ENCODE peak calls at places on chromosomes 4 and X, in five cellular contexts. J, W, D, X and Q are unnamed samples.

GRCh38 chr4:68498413-68499007 is 51.2 kb downstream of the TMPRSS11E start:
- DNase-seq in W (peak), X (peak), J (peak), D (peak), Q (no peak)

GRCh38 chr4:30765022-30765421 is 44.9 kb downstream of the PCDH7 start:
- DNase-seq in D (peak), X (no peak), J (no peak), W (no peak), Q (no peak)

GRCh38 chr4:15110120-15110571 is 107.9 kb downstream of the CPEB2 start:
- DNase-seq in W (no peak), X (no peak), D (no peak), J (no peak), Q (no peak)

GRCh38 chrX:64338296-64338695 is 57.0 kb downstream of the MTMR8 start:
- DNase-seq in W (no peak), X (no peak), J (no peak), D (no peak), Q (no peak)

GRCh38 chr4:27003602-27004238 is 143.1 kb downstream of the STIM2 start:
- DNase-seq in X (no peak), W (no peak), D (no peak), J (no peak), Q (no peak)

GRCh38 chr4:8118531-8118930 is 40.1 kb downstream of the ABLIM2 start:
- DNase-seq in J (no peak), D (no peak), X (no peak), W (no peak), Q (no peak)

GRCh38 chr4:39039108-39039507 is 6.9 kb upstream of the TMEM156 start:
- DNase-seq in J (no peak), D (no peak), X (no peak), W (no peak), Q (no peak)

GRCh38 chr4:3877236-3877635 is 111.1 kb downstream of the ADRA2C start:
- DNase-seq in J (no peak), D (no peak), W (no peak), X (no peak), Q (no peak)

GRCh38 chr4:90837241-90837640 is 710.0 kb downstream of the CCSER1 start:
- DNase-seq in X (no peak), D (peak), J (no peak), W (no peak), Q (no peak)

GRCh38 chr4:48649505-48649904 is 130.6 kb downstream of the FRYL start:
- DNase-seq in J (no peak), D (no peak), X (no peak), W (no peak), Q (no peak)

GRCh38 chr4:48653217-48654014 is 126.7 kb downstream of the FRYL start:
- DNase-seq in J (no peak), W (no peak), X (peak), D (no peak), Q (no peak)

GRCh38 chr4:48654015-48654664 is 125.9 kb downstream of the FRYL start:
- DNase-seq in X (no peak), J (no peak), W (no peak), D (no peak), Q (no peak)

DNA sequence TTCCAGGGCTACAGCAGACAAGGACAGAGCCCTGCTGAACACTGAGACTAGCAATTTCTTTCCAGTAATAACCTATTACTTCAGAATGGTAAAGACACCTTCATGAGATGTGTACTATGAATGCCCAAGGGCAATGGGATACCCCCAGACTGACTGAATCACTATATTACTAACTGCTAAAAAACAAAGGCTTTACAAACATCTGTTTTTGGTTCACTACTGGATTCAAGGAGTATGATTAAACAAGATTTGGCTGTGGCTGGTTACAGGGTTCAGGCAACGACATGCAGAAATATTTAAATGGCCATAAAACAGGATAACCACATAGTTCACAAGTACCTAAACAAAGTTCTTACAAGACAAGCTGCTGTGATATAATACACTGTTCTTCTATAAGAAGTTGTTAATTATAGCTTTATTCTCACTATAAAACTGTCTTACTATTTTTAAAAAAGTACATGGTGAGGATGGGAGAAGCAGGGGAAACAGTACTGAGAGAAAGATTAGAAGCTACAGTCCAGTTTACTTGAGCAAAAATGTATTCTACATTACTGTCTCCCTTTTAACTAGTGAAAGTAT is 128.1 kb downstream of the FRYL start:
- DNase-seq in J (no peak), D (no peak), W (no peak), X (no peak), Q (no peak)
- H3K4me3 ChIP-seq in J (no peak), D (no peak), W (no peak), X (no peak), Q (no peak)

GRCh38 chr4:87030124-87030523 is 95.3 kb downstream of the AFF1 start:
- DNase-seq in D (no peak), X (no peak), J (no peak), W (no peak), Q (no peak)
- TF ChIP-seq POLR2AphosphoS5 in D (no peak), X (no peak), J (no peak), W (no peak), Q (no peak)

GRCh38 chr4:185145572-185145971 is 2.5 kb downstream of the SLC25A4 start:
- DNase-seq in W (no peak), X (no peak), J (no peak), D (no peak), Q (no peak)
- H3K9ac ChIP-seq in W (no peak), X (no peak), J (no peak), D (no peak), Q (no peak)

GRCh38 chrX:46577116-46578005 is 3.8 kb downstream of the CHST7 start:
- DNase-seq in W (no peak), X (no peak), J (no peak), D (no peak), Q (no peak)

GRCh38 chrX:46574941-46575381 is 1.4 kb downstream of the CHST7 start:
- DNase-seq in W (no peak), D (peak), J (no peak), X (peak), Q (no peak)

GRCh38 chrX:46575586-46575985 is 2.0 kb downstream of the CHST7 start:
- DNase-seq in X (no peak), W (no peak), J (no peak), D (peak), Q (no peak)

GRCh38 chrX:46576458-46576857 is 2.9 kb downstream of the CHST7 start:
- DNase-seq in W (no peak), D (peak), X (no peak), J (no peak), Q (no peak)

GRCh38 chrX:46575991-46576392 is 2.4 kb downstream of the CHST7 start:
- DNase-seq in J (peak), X (no peak), W (no peak), D (peak), Q (no peak)
- H3K4me3 ChIP-seq in J (peak), X (peak), W (no peak), D (peak), Q (peak)

GRCh38 chr4:6694177-6694901 is 661 bp downstream of the S100P start:
- DNase-seq in W (no peak), X (peak), J (no peak), D (peak), Q (no peak)
- TF ChIP-seq POLR2AphosphoS5 in W (no peak), X (no peak), J (no peak), D (peak), Q (no peak)

DNA sequence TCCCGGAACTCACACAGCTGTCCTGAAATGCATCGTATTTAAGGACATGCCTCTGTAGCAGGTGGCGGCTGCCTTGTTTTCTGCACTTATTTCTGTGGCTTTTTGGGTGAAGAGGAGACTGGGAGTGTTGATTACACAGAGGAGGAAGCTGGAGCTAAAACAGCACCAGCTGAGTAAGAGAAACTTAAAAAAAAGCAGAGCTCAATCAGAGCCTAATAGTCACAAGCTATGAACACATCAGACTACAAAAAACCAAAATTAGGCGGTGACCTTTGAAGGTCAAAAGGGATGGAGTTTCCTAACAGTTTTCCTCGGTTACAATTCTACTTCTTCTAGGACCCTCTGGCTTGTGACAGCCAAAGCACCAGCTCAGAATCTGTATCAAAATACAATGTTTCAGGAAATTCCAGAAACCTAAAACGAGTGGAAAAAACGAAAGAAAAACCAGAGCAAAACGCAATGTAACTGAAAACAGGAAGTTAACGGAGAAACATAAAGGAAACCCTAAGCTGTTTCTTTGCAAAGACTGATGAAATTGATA is 13.5 kb downstream of the PRKX start:
- DNase-seq in J (no peak), D (peak), X (no peak), W (no peak), Q (no peak)
- H3K9ac ChIP-seq in J (no peak), D (peak), X (no peak), W (no peak), Q (peak)

GRCh38 chr4:164821711-164822110 is 55.3 kb upstream of the APELA start:
- DNase-seq in X (no peak), J (no peak), W (no peak), D (no peak), Q (no peak)

GRCh38 chr4:164819366-164819765 is 57.6 kb upstream of the APELA start:
- DNase-seq in J (no peak), X (no peak), D (no peak), W (no peak), Q (no peak)

DNA sequence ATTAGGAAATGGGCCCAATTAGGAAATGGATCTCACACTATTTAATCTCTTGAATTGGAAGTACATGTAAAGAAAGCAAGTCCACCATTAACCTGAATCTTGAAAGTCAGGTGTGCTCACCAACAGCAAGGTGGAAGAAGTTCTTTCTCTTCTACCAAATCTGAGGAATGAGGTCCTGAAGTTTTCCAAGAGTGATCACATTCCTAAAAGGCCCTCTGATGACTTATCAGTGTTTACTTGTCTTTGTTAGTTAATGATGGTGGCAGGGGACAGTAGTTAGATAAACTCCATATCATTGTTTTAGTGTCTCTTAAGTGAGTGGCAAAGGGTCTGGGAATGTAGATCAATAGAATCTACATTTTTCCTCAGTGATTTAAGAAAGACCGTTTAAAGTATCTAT is 61.3 kb upstream of the APELA start:
- DNase-seq in J (no peak), W (no peak), D (no peak), X (no peak), Q (no peak)
- H3K4me3 ChIP-seq in J (no peak), W (no peak), D (no peak), X (no peak), Q (no peak)

GRCh38 chrX:48957477-48957826 is at the start of gene OTUD5:
- DNase-seq in X (peak), J (peak), D (no peak), W (peak), Q (no peak)
- TF ChIP-seq POLR2AphosphoS5 in X (peak), J (no peak), D (peak), W (no peak), Q (no peak)

GRCh38 chrX:122770581-122770980 is 413.5 kb upstream of the GRIA3 start:
- DNase-seq in D (no peak), W (no peak), X (no peak), J (no peak), Q (peak)

GRCh38 chrX:122777766-122778165 is 406.3 kb upstream of the GRIA3 start:
- DNase-seq in X (no peak), W (no peak), D (no peak), J (no peak), Q (no peak)

DNA sequence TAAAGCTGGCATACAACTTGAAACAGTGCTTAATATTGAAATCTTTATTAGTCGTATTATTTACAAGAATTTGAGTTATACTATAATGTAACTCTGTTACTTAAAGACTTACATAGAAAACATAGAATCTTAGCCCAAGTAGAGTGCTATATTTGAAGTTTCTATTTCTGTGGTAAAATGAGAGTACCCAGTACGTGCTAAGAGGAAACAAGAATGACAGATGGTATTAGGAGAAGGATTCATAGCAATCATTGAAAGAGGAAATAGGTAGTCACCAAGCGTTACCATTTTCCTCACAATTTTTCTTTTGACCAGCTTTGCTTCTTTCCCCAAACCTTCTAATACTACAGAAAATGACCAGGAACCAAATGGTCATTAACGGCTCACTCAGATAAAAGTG is 412.1 kb upstream of the GRIA3 start:
- DNase-seq in J (no peak), D (no peak), W (no peak), X (no peak), Q (no peak)
- H3K9ac ChIP-seq in J (no peak), D (no peak), W (no peak), X (no peak), Q (no peak)